ENCODE peak calls at places on chromosomes 13 and 19, in four cellular contexts. T, S, Z and H are unnamed samples.

GRCh38 chr13:29746167-29746677 is 104.2 kb downstream of the UBL3 start:
- DNase-seq in T (no peak), S (no peak), Z (no peak), H (no peak)

GRCh38 chr19:6318772-6319171 is 14.6 kb downstream of the ACER1 start:
- DNase-seq in T (no peak), S (no peak), Z (no peak), H (no peak)

GRCh38 chr19:43524922-43525835 is 1.8 kb downstream of the ETHE1 start:
- DNase-seq in T (peak; percentile 85), S (no peak), Z (no peak), H (peak; percentile 72)

GRCh38 chr13:45456196-45456972 is 8.4 kb upstream of the COG3 start:
- DNase-seq in T (no peak), S (no peak), Z (peak; percentile 30), H (no peak)

GRCh38 chr19:531753-532571 is at the start of gene CDC34:
- DNase-seq in T (no peak), S (no peak), Z (no peak), H (no peak)

GRCh38 chr13:59970847-59971246 is 192.9 kb downstream of the DIAPH3 start:
- DNase-seq in T (peak; percentile 20), S (no peak), Z (no peak), H (no peak)

GRCh38 chr19:16497042-16497441 is 848 bp downstream of the C19orf44 start:
- DNase-seq in T (peak; percentile 19), S (no peak), Z (no peak), H (no peak)

GRCh38 chr13:78029891-78030290 is 111.3 kb upstream of the EDNRB start:
- DNase-seq in T (no peak), S (no peak), Z (no peak), H (no peak)

GRCh38 chr19:871446-872265 is 12.2 kb downstream of the CFD start:
- DNase-seq in T (no peak), S (no peak), Z (no peak), H (no peak)

GRCh38 chr19:47781590-47782318 is 3.3 kb downstream of the SELENOW start:
- DNase-seq in T (no peak), S (no peak), Z (no peak), H (peak; percentile 69)

GRCh38 chr13:48235100-48235813 is 2.3 kb downstream of the ITM2B start:
- DNase-seq in T (no peak), S (no peak), Z (no peak), H (no peak)

GRCh38 chr13:96299235-96299634 is 209.3 kb downstream of the HS6ST3 start:
- DNase-seq in T (no peak), S (no peak), Z (no peak), H (no peak)

GRCh38 chr19:12984683-12985048 is 10.6 kb upstream of the NFIX start:
- DNase-seq in T (no peak), S (no peak), Z (no peak), H (no peak)

GRCh38 chr13:61927648-61928047 is 512.0 kb upstream of the PCDH20 start:
- DNase-seq in T (no peak), S (no peak), Z (no peak), H (no peak)

GRCh38 chr19:43798546-43799409 is 3.5 kb downstream of the LYPD5 start:
- DNase-seq in T (peak; percentile 86), S (peak; percentile 72), Z (no peak), H (peak; percentile 56)

GRCh38 chr13:75505327-75505726 is 23.4 kb upstream of the TBC1D4 start:
- DNase-seq in T (no peak), S (no peak), Z (no peak), H (no peak)

GRCh38 chr19:40363128-40363527 is 14.6 kb downstream of the PLD3 start:
- DNase-seq in T (no peak), S (no peak), Z (no peak), H (no peak)

GRCh38 chr19:4694211-4694987 is 24.3 kb upstream of the MYDGF start:
- DNase-seq in T (no peak), S (peak; percentile 99), Z (peak; percentile 85), H (peak; percentile 76)

GRCh38 chr13:51287758-51288157 is 51.7 kb upstream of the SERPINE3 start:
- DNase-seq in T (no peak), S (no peak), Z (no peak), H (no peak)

GRCh38 chr13:105442941-105443340 is 1092.5 kb downstream of the EFNB2 start:
- DNase-seq in T (no peak), S (peak; percentile 96), Z (peak; percentile 95), H (no peak)

GRCh38 chr13:31088826-31089420 is 72.8 kb downstream of the HSPH1 start:
- DNase-seq in T (no peak), S (no peak), Z (no peak), H (no peak)
- H3K9me3 ChIP-seq in T (no peaks in the 10 kb centered on the region), S (no peaks in the 10 kb centered on the region), Z (no peaks in the 10 kb centered on the region), H (no peaks in the 10 kb centered on the region)

GRCh38 chr19:46773018-46773399 is 15.4 kb downstream of the SLC1A5 start:
- DNase-seq in T (no peak), S (no peak), Z (no peak), H (no peak)

GRCh38 chr19:46772170-46773017 is 16.0 kb downstream of the SLC1A5 start:
- DNase-seq in T (no peak), S (no peak), Z (no peak), H (no peak)

GRCh38 chr19:46776927-46777911 is 11.2 kb downstream of the SLC1A5 start:
- DNase-seq in T (no peak), S (no peak), Z (no peak), H (no peak)

DNA sequence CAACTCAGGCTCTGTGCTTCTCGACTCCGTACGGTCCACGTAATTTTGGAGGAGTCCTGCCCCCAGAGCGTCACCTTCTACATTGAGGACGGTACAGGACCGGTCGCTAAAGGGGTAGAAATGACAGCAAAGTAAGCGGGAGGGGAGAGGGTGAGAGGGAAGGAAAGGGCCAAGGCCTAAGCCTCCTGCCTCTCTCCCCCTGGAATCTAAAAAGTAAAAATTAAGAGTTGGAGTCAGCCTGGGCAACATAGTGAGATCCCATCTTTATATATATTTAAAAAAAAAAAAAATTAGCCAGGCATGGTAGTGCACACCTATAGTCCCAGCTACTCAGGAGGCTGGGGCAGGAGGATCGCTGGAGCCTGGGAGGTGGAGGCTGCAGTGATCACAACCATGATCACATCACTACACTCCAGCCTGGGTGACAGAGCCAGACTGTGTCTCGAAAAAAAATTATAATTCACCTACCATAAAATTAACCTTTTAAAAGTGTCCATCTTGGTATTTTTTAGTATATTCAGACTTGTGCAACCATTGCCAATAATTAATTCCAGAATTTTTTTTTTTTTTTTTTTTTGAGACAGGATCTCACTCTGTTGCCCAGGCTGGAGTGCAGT is 12.6 kb downstream of the SLC1A5 start:
- DNase-seq in T (no peak), S (no peak), Z (no peak), H (no peak)
- H3K27ac ChIP-seq in T (no peak overlapping the region), S (no peak overlapping the region), Z (no peak overlapping the region), H (no peak overlapping the region)

GRCh38 chr19:53530622-53531021 is 7.3 kb upstream of the ZNF331 start:
- DNase-seq in T (no peak), S (no peak), Z (no peak), H (no peak)
- H3K9me3 ChIP-seq in T (peaks cover 16% of the 10 kb centered on the region), S (no peaks in the 10 kb centered on the region), Z (no peaks in the 10 kb centered on the region), H (no peaks in the 10 kb centered on the region)

DNA sequence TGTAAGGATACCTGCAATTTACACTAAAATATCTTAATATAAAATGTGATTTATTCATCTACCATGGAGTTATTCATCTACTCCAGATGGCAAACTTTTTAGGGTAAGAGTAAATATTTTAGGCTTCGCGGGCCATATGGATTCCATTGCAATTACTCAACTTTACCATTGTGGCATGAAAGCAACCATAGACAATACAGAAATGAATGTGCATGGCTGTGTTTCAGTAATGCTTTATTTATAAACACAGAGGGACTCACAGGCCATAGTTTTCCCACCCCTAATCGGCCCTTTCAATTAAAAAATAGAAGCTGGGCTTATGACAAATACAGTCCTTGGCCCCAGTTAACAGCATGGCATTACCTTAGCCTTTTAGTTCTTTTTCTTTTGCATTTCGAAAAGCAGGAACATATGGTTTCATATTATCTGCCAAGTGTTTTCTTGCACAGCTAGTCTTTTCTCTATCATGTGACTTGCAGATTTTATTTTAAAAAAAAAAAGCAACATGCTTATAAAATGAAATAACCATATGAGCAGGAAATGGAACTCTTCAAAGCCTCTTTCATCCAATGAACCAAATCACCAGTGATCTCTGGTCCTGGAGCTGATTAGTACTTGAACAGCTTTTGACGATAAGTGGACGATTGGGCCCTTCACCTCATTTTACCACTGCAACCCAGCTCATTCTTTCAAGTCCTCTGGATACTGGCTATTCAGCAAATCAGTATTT is 64.0 kb downstream of the LHFPL6 start:
- DNase-seq in T (no peak), S (no peak), Z (peak; percentile 38), H (no peak)
- H3K27ac ChIP-seq in T (no peak overlapping the region), S (no peak overlapping the region), Z (no peak overlapping the region), H (no peak overlapping the region)

DNA sequence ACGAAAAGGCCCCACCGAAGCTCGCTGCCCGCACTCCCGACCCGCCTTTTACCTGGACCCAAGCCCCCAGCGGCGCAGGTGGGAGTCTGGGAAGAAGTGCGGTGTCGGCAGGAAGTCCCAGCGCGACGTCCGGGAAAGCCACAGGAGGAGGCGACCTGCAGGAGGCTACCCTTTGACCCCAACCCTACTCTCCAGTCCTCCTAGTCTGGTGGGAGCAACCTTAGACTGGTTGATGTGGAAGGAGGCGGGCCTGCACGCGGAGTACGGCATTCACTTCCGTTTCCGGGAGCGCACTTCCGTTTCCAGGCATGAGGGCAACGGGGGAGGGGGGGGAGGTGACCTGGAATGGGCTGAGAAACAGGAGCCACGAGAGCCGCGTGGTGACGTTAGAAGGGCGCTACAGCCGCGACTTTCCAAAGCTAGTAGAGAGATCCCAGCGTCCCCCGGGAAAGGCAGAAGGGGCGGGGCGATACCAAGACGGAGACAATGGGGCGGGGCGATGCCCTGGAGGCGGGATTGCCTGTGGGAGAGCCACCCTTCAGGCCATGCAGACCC is 28.5 kb downstream of the ZNF266 start:
- DNase-seq in T (peak; percentile 80), S (peak; percentile 26), Z (peak; percentile 55), H (peak; percentile 90)
- H3K9me3 ChIP-seq in T (peaks cover 95% of the 10 kb centered on the region), S (peaks cover 4% of the 10 kb centered on the region), Z (peaks cover 50% of the 10 kb centered on the region), H (peaks cover 10% of the 10 kb centered on the region)

DNA sequence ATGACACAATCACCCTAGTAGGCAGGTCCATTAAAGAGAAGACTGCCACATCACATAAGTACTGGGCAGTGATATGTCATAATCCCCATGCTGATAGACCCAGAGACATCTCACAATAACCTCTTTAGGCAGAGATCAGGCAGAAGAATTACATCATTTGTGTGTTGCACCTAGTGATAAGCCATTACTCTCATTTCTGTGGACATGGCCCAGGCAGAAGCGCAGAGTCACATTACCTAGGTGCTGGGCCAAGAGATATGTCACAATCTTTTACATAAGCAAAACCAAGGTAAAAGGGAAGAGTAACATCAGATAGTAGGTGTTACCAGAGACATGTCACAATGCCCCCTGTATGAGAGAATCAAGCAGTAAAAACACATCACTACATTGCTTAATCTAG is 71.9 kb downstream of the ZNF726 start:
- DNase-seq in T (no peak), S (no peak), Z (no peak), H (no peak)
- H3K27ac ChIP-seq in T (no peak overlapping the region), S (no peak overlapping the region), Z (no peak overlapping the region), H (no peak overlapping the region)

GRCh38 chr19:37943480-37943879 is 36.5 kb downstream of the SIPA1L3 start:
- DNase-seq in T (no peak), S (no peak), Z (no peak), H (no peak)
- H3K9me3 ChIP-seq in T (no peaks in the 10 kb centered on the region), S (no peaks in the 10 kb centered on the region), Z (no peaks in the 10 kb centered on the region), H (no peaks in the 10 kb centered on the region)

DNA sequence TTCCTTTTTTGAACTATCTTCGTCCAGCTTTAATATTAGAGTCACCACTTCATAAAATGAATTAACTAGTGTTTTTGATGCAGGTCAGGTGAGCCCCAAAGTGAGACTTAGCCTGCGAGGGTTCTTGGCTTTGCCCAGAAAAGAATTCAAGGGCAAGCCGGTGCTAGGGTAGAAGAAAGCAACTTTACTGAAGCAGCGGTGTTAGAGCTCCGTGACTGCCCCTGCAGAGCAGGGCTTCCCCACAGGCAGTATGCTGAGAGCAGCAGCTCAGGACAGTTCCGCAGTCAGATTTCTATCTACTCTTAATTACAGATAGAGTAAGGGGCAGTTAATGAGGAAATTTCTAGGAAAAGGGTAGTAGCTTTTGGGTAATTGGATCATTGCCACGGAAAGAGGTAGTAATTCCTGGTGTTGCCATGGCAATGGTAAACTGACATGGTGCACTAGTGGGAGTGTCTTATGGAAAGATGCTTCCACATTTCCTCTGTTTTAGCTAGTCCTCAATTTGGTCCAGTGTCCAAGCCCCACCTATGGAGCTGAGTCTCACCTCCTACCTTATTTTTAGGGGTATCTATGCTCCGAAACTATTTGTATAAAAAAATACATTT is 432.2 kb upstream of the ZNF507 start:
- DNase-seq in T (no peak), S (no peak), Z (no peak), H (no peak)
- H3K27ac ChIP-seq in T (no peak overlapping the region), S (no peak overlapping the region), Z (no peak overlapping the region), H (no peak overlapping the region)